ENCODE peak calls at places on chromosomes 12 and 14, in ten cellular contexts. Q, Z, S, W, R, I, Y, A, P and F are unnamed samples.

GRCh38 chr12:94831081-94831747 is 172.3 kb downstream of the NDUFA12 start:
- DNase-seq in Q (no peak), Z (no peak), S (no peak), W (no peak), R (no peak), I (no peak), Y (no peak), A (no peak), P (no peak), F (peak; percentile 34)

GRCh38 chr12:121803861-121804416 is at the start of gene SETD1B:
- DNase-seq in Q (peak; percentile 61), Z (no peak), S (peak; percentile 64), W (peak; percentile 86), R (peak; percentile 75), I (peak; percentile 62), Y (peak; percentile 92), A (peak; percentile 51), P (no peak), F (no peak)

GRCh38 chr14:76908834-76909233 is 82.6 kb downstream of the LRRC74A start:
- DNase-seq in Q (no peak), Z (no peak), S (peak; percentile 59), W (no peak), R (no peak), I (no peak), Y (no peak), A (no peak), P (no peak), F (peak; percentile 95)

GRCh38 chr14:35114036-35114435 is 7.8 kb downstream of the PPP2R3C start:
- DNase-seq in Q (peak; percentile 66), Z (no peak), S (no peak), W (no peak), R (no peak), I (no peak), Y (no peak), A (peak; percentile 46), P (peak; percentile 42), F (no peak)

GRCh38 chr14:96239759-96240158 is 16.3 kb upstream of the BDKRB1 start:
- DNase-seq in Q (no peak), Z (no peak), S (no peak), W (no peak), R (no peak), I (no peak), Y (no peak), A (no peak), P (no peak), F (no peak)

GRCh38 chr14:50631408-50631821 is 36.7 kb downstream of the SAV1 start:
- DNase-seq in Q (no peak), Z (no peak), S (no peak), W (no peak), R (no peak), I (no peak), Y (no peak), A (no peak), P (no peak), F (no peak)

GRCh38 chr12:50984899-50985298 is 32.6 kb downstream of the HIGD1C start:
- DNase-seq in Q (no peak), Z (no peak), S (no peak), W (no peak), R (peak; percentile 22), I (peak; percentile 49), Y (no peak), A (no peak), P (no peak), F (no peak)

GRCh38 chr12:50924131-50924438 is 28.3 kb upstream of the HIGD1C start:
- DNase-seq in Q (no peak), Z (no peak), S (no peak), W (no peak), R (no peak), I (no peak), Y (no peak), A (peak; percentile 6), P (no peak), F (no peak)

GRCh38 chr12:6532051-6532926 is 2.0 kb upstream of the GAPDH start:
- DNase-seq in Q (peak; percentile 97), Z (no peak), S (peak; percentile 84), W (peak; percentile 74), R (peak; percentile 95), I (peak; percentile 99), Y (peak; percentile 90), A (peak; percentile 94), P (peak; percentile 88), F (peak; percentile 84)

GRCh38 chr12:51322452-51322851 is 1.5 kb downstream of the BIN2 start:
- DNase-seq in Q (no peak), Z (no peak), S (no peak), W (no peak), R (no peak), I (no peak), Y (no peak), A (no peak), P (no peak), F (no peak)

GRCh38 chr12:113154351-113154973 is 4.9 kb downstream of the CFAP73 start:
- DNase-seq in Q (peak; percentile 14), Z (no peak), S (no peak), W (peak; percentile 94), R (peak; percentile 44), I (peak; percentile 12), Y (no peak), A (no peak), P (no peak), F (no peak)

GRCh38 chr12:113151655-113152054 is 2.1 kb downstream of the CFAP73 start:
- DNase-seq in Q (no peak), Z (no peak), S (no peak), W (no peak), R (no peak), I (no peak), Y (no peak), A (no peak), P (no peak), F (no peak)

GRCh38 chr12:113155060-113155459 is 5.5 kb downstream of the CFAP73 start:
- DNase-seq in Q (no peak), Z (no peak), S (no peak), W (no peak), R (no peak), I (no peak), Y (no peak), A (no peak), P (no peak), F (no peak)

GRCh38 chr12:113152196-113152834 is 2.8 kb downstream of the CFAP73 start:
- DNase-seq in Q (no peak), Z (no peak), S (no peak), W (no peak), R (no peak), I (no peak), Y (no peak), A (no peak), P (no peak), F (no peak)

GRCh38 chr12:113152835-113153814 is 3.6 kb downstream of the CFAP73 start:
- DNase-seq in Q (peak; percentile 70), Z (peak; percentile 80), S (peak; percentile 65), W (peak; percentile 94), R (peak; percentile 84), I (peak; percentile 70), Y (peak; percentile 90), A (peak; percentile 88), P (no peak), F (peak; percentile 59)
- H3K4me3 ChIP-seq in Q (peak overlapping the region; percentile 1), Z (peak overlapping the region; percentile 41), S (peak overlapping the region; percentile 49), W (peak overlapping the region; percentile 58), R (peak overlapping the region; percentile 28), I (no peak overlapping the region), Y (no peak overlapping the region), A (peak overlapping the region; percentile 68), P (peak overlapping the region; percentile 44), F (peak overlapping the region; percentile 51)

GRCh38 chr12:93440043-93440835 is 1.5 kb downstream of the UBE2N start:
- DNase-seq in Q (peak; percentile 24), Z (no peak), S (no peak), W (no peak), R (no peak), I (peak; percentile 63), Y (no peak), A (peak; percentile 32), P (no peak), F (no peak)

GRCh38 chr12:93441111-93441616 is 583 bp downstream of the UBE2N start:
- DNase-seq in Q (no peak), Z (peak; percentile 33), S (peak; percentile 54), W (peak; percentile 74), R (peak; percentile 21), I (no peak), Y (peak; percentile 85), A (peak; percentile 12), P (no peak), F (no peak)

GRCh38 chr12:93443576-93443975 is 1.8 kb upstream of the UBE2N start:
- DNase-seq in Q (no peak), Z (no peak), S (no peak), W (no peak), R (no peak), I (no peak), Y (no peak), A (no peak), P (no peak), F (no peak)

GRCh38 chr12:93442411-93443340 is 929 bp upstream of the UBE2N start:
- DNase-seq in Q (no peak), Z (no peak), S (no peak), W (peak; percentile 16), R (no peak), I (peak; percentile 16), Y (no peak), A (peak; percentile 24), P (no peak), F (no peak)

DNA sequence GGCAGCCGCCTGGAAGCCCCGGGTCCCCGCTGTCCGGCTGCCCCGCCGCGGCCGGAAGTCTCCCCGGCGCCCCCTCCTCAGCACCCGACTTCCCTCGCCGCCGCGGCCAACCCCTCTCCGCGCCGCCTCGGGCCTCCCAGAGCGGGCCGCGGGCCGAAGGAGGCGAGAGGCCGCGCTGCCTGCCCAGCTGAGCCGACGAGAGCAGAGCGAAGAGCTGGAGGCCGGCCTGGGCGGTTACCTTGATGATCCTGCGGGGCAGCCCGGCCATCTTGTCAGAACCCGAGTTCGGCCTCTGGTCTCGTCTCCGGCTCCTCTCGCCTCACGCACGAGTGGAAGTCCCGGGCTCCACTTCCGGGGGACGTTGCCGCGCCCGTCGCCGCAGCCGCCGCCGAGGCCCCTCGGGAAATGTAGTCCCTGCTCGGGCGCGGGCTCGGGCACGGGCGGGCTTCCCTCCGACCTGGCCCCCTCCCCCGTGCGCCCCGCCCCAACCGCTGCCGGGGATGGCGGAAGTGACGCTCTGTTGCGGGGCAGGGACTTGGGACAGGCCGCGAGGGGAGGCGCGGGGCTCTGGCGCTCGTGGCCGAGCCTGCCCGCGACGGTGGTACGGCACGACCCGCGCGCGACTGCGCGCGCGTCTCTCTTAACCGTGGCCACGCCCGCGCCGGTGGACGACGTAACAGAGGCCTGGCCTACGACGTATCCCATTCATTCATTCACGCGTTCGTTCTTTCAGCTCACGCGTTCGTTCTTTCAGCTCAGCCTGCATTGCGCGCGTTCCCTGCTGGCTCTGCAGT is at the start of gene UBE2N:
- DNase-seq in Q (peak; percentile 94), Z (peak; percentile 96), S (peak; percentile 97), W (peak; percentile 97), R (peak; percentile 97), I (peak; percentile 92), Y (peak; percentile 99), A (peak; percentile 94), P (peak; percentile 84), F (peak; percentile 89)
- H3K4me3 ChIP-seq in Q (peak within 1 kb of the TSS; percentile 96), Z (peak within 1 kb of the TSS; percentile 99), S (peak within 1 kb of the TSS; percentile 100), W (peak within 1 kb of the TSS; percentile 94), R (peak within 1 kb of the TSS; percentile 89), I (peak within 1 kb of the TSS; percentile 71), Y (peak within 1 kb of the TSS; percentile 79), A (peak within 1 kb of the TSS; percentile 86), P (peak within 1 kb of the TSS; percentile 77), F (peak within 1 kb of the TSS; percentile 85)

GRCh38 chr14:40685764-40686163 is 920.9 kb upstream of the LRFN5 start:
- DNase-seq in Q (no peak), Z (no peak), S (no peak), W (no peak), R (no peak), I (no peak), Y (no peak), A (no peak), P (no peak), F (no peak)
- H3K4me3 ChIP-seq in Q (no peak overlapping the region), Z (no peak overlapping the region), S (no peak overlapping the region), W (no peak overlapping the region), R (no peak overlapping the region), I (no peak overlapping the region), Y (no peak overlapping the region), A (no peak overlapping the region), P (no peak overlapping the region), F (no peak overlapping the region)

GRCh38 chr12:130160711-130161231 is 1.5 kb upstream of the FZD10 start:
- DNase-seq in Q (no peak), Z (no peak), S (no peak), W (peak; percentile 75), R (no peak), I (no peak), Y (peak; percentile 52), A (no peak), P (no peak), F (no peak)
- H3K4me3 ChIP-seq in Q (no peak overlapping the region), Z (peak overlapping the region; percentile 16), S (peak overlapping the region; percentile 48), W (peak overlapping the region; percentile 52), R (no peak overlapping the region), I (no peak overlapping the region), Y (no peak overlapping the region), A (no peak overlapping the region), P (no peak overlapping the region), F (no peak overlapping the region)